ENCODE peak calls at places on chromosomes 13 and 19, in ten cellular contexts. N is T-helper 9 cell; A is NCI-H1092 treated with DMSO at 0.1 percent for 48 hours; H is activated T-cell treated with anti-CD3 and anti-CD28 coated beads for 48 hours; U is fibroblast of mammary gland; S is stimulated activated CD4-positive, alpha-beta T cell treated with anti-CD3 and anti-CD28 coated beads, Interleukin-4, amount 100 ng/mL, for 24 hours; Z is esophagus muscularis mucosa; E is activated CD8-positive, alpha-beta memory T cell treated with anti-CD3 and anti-CD28 coated beads for 24 hours; P is H1; X is amygdala. Y is an unnamed sample.

GRCh38 chr13:91153372-91153771 is 194.1 kb upstream of the MIR17HG start:
- DNase-seq in N (no peak), A (no peak), H (no peak), U (no peak), S (no peak), Z (no peak), E (no peak), P (no peak), X (no peak), Y (no peak)

GRCh38 chr19:51292971-51293370 is 18.5 kb upstream of the IGLON5 start:
- DNase-seq in N (no peak), A (no peak), H (no peak), U (no peak), S (no peak), Z (no peak), E (no peak), P (no peak), X (no peak), Y (no peak)

GRCh38 chr13:113050856-113051431 is 54.6 kb upstream of the F7 start:
- DNase-seq in N (no peak), A (no peak), H (no peak), U (no peak), S (no peak), Z (no peak), E (no peak), P (no peak), X (no peak), Y (no peak)

GRCh38 chr19:42555317-42555716 is 27.0 kb upstream of the CEACAM1 start:
- DNase-seq in N (no peak), A (no peak), H (no peak), U (no peak), S (no peak), Z (no peak), E (no peak), P (no peak), X (no peak), Y (no peak)

GRCh38 chr19:35353635-35354034 is 4.6 kb upstream of the FFAR3 start:
- DNase-seq in N (no peak), A (no peak), H (no peak), U (peak), S (no peak), Z (no peak), E (no peak), P (no peak), X (no peak), Y (no peak)

GRCh38 chr13:111158136-111158805 is 43.2 kb downstream of the ARHGEF7 start:
- DNase-seq in N (no peak), A (no peak), H (no peak), U (no peak), S (no peak), Z (no peak), E (no peak), P (no peak), X (no peak), Y (no peak)

GRCh38 chr19:1408300-1409203 is 1.2 kb downstream of the DAZAP1 start:
- DNase-seq in N (peak), A (peak), H (peak), U (peak), S (peak), Z (no peak), E (peak), P (no peak), X (no peak), Y (peak)

GRCh38 chr13:42477588-42478190 is 96.3 kb upstream of the TNFSF11 start:
- DNase-seq in N (no peak), A (peak), H (no peak), U (peak), S (no peak), Z (no peak), E (no peak), P (no peak), X (no peak), Y (no peak)

GRCh38 chr13:75405976-75406703 is 75.8 kb downstream of the TBC1D4 start:
- DNase-seq in N (no peak), A (no peak), H (no peak), U (peak), S (no peak), Z (no peak), E (no peak), P (no peak), X (no peak), Y (peak)

GRCh38 chr13:73870970-73871935 is 263.0 kb downstream of the KLF12 start:
- DNase-seq in N (no peak), A (no peak), H (no peak), U (peak), S (no peak), Z (no peak), E (no peak), P (no peak), X (no peak), Y (peak)

GRCh38 chr13:80814541-80814940 is 473.6 kb upstream of the SPRY2 start:
- DNase-seq in N (no peak), A (no peak), H (no peak), U (peak), S (no peak), Z (no peak), E (no peak), P (no peak), X (no peak), Y (no peak)

GRCh38 chr19:4256563-4256962 is 9.7 kb downstream of the YJU2 start:
- DNase-seq in N (no peak), A (no peak), H (no peak), U (peak), S (no peak), Z (no peak), E (no peak), P (no peak), X (no peak), Y (no peak)

GRCh38 chr19:18204394-18205179 is 745 bp upstream of the RAB3A start:
- DNase-seq in N (peak), A (no peak), H (no peak), U (peak), S (no peak), Z (no peak), E (peak), P (no peak), X (peak), Y (peak)

GRCh38 chr19:1245884-1246816 is 2.2 kb upstream of the MIDN start:
- DNase-seq in N (no peak), A (peak), H (no peak), U (no peak), S (no peak), Z (no peak), E (peak), P (no peak), X (no peak), Y (peak)

GRCh38 chr13:50159613-50160012 is 144.4 kb downstream of the KCNRG start:
- DNase-seq in N (no peak), A (no peak), H (no peak), U (no peak), S (no peak), Z (no peak), E (no peak), P (no peak), X (no peak), Y (no peak)

GRCh38 chr13:100633461-100633860 is 41.1 kb downstream of the TMTC4 start:
- DNase-seq in N (no peak), A (no peak), H (no peak), U (peak), S (no peak), Z (no peak), E (no peak), P (no peak), X (no peak), Y (peak)

GRCh38 chr13:43763143-43763759 is 23.5 kb downstream of the ENOX1 start:
- DNase-seq in N (no peak), A (no peak), H (no peak), U (no peak), S (no peak), Z (no peak), E (no peak), P (no peak), X (no peak), Y (no peak)

GRCh38 chr19:2469102-2469914 is 6.6 kb upstream of the GADD45B start:
- DNase-seq in N (no peak), A (no peak), H (peak), U (peak), S (peak), Z (no peak), E (no peak), P (no peak), X (no peak), Y (peak)

GRCh38 chr19:18278521-18279265 is 2.7 kb downstream of the JUND start:
- DNase-seq in N (peak), A (no peak), H (peak), U (no peak), S (peak), Z (no peak), E (peak), P (no peak), X (no peak), Y (no peak)

GRCh38 chr19:46678110-46678732 is 17.2 kb upstream of the DACT3 start:
- DNase-seq in N (peak), A (no peak), H (peak), U (no peak), S (peak), Z (no peak), E (peak), P (no peak), X (no peak), Y (no peak)

GRCh38 chr19:19486343-19487076 is 28.8 kb downstream of the TSSK6 start:
- DNase-seq in N (no peak), A (no peak), H (no peak), U (no peak), S (no peak), Z (no peak), E (no peak), P (no peak), X (no peak), Y (no peak)

GRCh38 chr13:112434032-112434431 is 57.9 kb downstream of the SPACA7 start:
- DNase-seq in N (no peak), A (no peak), H (no peak), U (no peak), S (no peak), Z (peak), E (no peak), P (no peak), X (no peak), Y (no peak)

GRCh38 chr13:30829145-30829544 is 76.9 kb upstream of the MEDAG start:
- DNase-seq in N (no peak), A (no peak), H (no peak), U (peak), S (no peak), Z (no peak), E (no peak), P (no peak), X (no peak), Y (peak)

GRCh38 chr19:1069009-1069779 is 2.2 kb downstream of the ARHGAP45 start:
- DNase-seq in N (peak), A (no peak), H (no peak), U (no peak), S (peak), Z (peak), E (peak), P (no peak), X (peak), Y (no peak)

GRCh38 chr13:113748101-113748861 is 10.7 kb upstream of the TMEM255B start:
- DNase-seq in N (no peak), A (no peak), H (no peak), U (no peak), S (no peak), Z (no peak), E (no peak), P (no peak), X (no peak), Y (no peak)

GRCh38 chr19:3725640-3726310 is 17.6 kb downstream of the TJP3 start:
- DNase-seq in N (no peak), A (no peak), H (no peak), U (no peak), S (no peak), Z (no peak), E (no peak), P (peak), X (no peak), Y (no peak)

GRCh38 chr19:51166846-51167490 is 24.9 kb downstream of the SIGLEC7 start:
- DNase-seq in N (no peak), A (no peak), H (peak), U (no peak), S (no peak), Z (no peak), E (peak), P (no peak), X (no peak), Y (no peak)

GRCh38 chr19:51702103-51702753 is 9.1 kb downstream of the SPACA6 start:
- DNase-seq in N (peak), A (no peak), H (peak), U (peak), S (peak), Z (peak), E (peak), P (peak), X (no peak), Y (no peak)

GRCh38 chr19:18429717-18430416 is 8.1 kb downstream of the ISYNA1 start:
- DNase-seq in N (no peak), A (no peak), H (no peak), U (no peak), S (no peak), Z (no peak), E (no peak), P (no peak), X (no peak), Y (no peak)

GRCh38 chr19:16588089-16588823 is 16.0 kb upstream of the SLC35E1 start:
- DNase-seq in N (peak), A (peak), H (peak), U (peak), S (peak), Z (no peak), E (peak), P (no peak), X (no peak), Y (no peak)